ENCODE peak calls at places on chromosome 21, in eight cellular contexts. One of them, this sample, is unnamed.

GRCh38 chr21:43703068-43703880 is 15.7 kb upstream of the PDXK start:
- DNase-seq in colonic mucosa: peak
- DNase-seq in RWPE2: no peak
- DNase-seq in DMS153: peak
- DNase-seq in body of pancreas: peak
- DNase-seq in psoas muscle: peak
- DNase-seq in T-helper 22 cell: no peak
- DNase-seq in hypothalamus: no peak
- DNase-seq in this sample: no peak

GRCh38 chr21:41171210-41171609 is 3.2 kb downstream of the BACE2 start:
- DNase-seq in T-helper 22 cell: no peak
- DNase-seq in body of pancreas: peak
- DNase-seq in DMS153: peak
- DNase-seq in colonic mucosa: no peak
- DNase-seq in RWPE2: no peak
- DNase-seq in hypothalamus: peak
- DNase-seq in psoas muscle: no peak
- DNase-seq in this sample: no peak

GRCh38 chr21:37916795-37917142 is 512 bp upstream of the KCNJ6 start:
- DNase-seq in colonic mucosa: no peak
- DNase-seq in hypothalamus: no peak
- DNase-seq in DMS153: peak
- DNase-seq in T-helper 22 cell: no peak
- DNase-seq in psoas muscle: no peak
- DNase-seq in RWPE2: no peak
- DNase-seq in body of pancreas: no peak
- DNase-seq in this sample: no peak

GRCh38 chr21:40416572-40416971 is 430.4 kb downstream of the DSCAM start:
- DNase-seq in RWPE2: no peak
- DNase-seq in body of pancreas: no peak
- DNase-seq in T-helper 22 cell: no peak
- DNase-seq in hypothalamus: no peak
- DNase-seq in DMS153: no peak
- DNase-seq in psoas muscle: no peak
- DNase-seq in colonic mucosa: no peak
- DNase-seq in this sample: no peak

GRCh38 chr21:39562791-39563770 is 49.7 kb upstream of the B3GALT5 start:
- DNase-seq in T-helper 22 cell: no peak
- DNase-seq in colonic mucosa: no peak
- DNase-seq in hypothalamus: no peak
- DNase-seq in psoas muscle: no peak
- DNase-seq in DMS153: peak
- DNase-seq in body of pancreas: no peak
- DNase-seq in RWPE2: no peak
- DNase-seq in this sample: no peak

GRCh38 chr21:45894107-45894810 is 87.3 kb upstream of the COL6A1 start:
- DNase-seq in colonic mucosa: no peak
- DNase-seq in RWPE2: no peak
- DNase-seq in hypothalamus: no peak
- DNase-seq in body of pancreas: no peak
- DNase-seq in DMS153: no peak
- DNase-seq in psoas muscle: peak
- DNase-seq in T-helper 22 cell: no peak
- DNase-seq in this sample: no peak

GRCh38 chr21:25582888-25583287 is 24.4 kb downstream of the MRPL39 start:
- DNase-seq in RWPE2: no peak
- DNase-seq in T-helper 22 cell: no peak
- DNase-seq in body of pancreas: no peak
- DNase-seq in psoas muscle: no peak
- DNase-seq in colonic mucosa: no peak
- DNase-seq in DMS153: peak
- DNase-seq in hypothalamus: no peak
- DNase-seq in this sample: no peak

GRCh38 chr21:38905751-38906150 is 100.0 kb downstream of the ETS2 start:
- DNase-seq in psoas muscle: no peak
- DNase-seq in hypothalamus: no peak
- DNase-seq in colonic mucosa: no peak
- DNase-seq in DMS153: no peak
- DNase-seq in T-helper 22 cell: no peak
- DNase-seq in body of pancreas: no peak
- DNase-seq in RWPE2: no peak
- DNase-seq in this sample: no peak

GRCh38 chr21:21187579-21187978 is 189.4 kb downstream of the NCAM2 start:
- DNase-seq in psoas muscle: no peak
- DNase-seq in DMS153: no peak
- DNase-seq in hypothalamus: no peak
- DNase-seq in RWPE2: no peak
- DNase-seq in body of pancreas: no peak
- DNase-seq in colonic mucosa: no peak
- DNase-seq in T-helper 22 cell: no peak
- DNase-seq in this sample: no peak

This sample was measured in effector memory CD4-positive, alpha-beta T cell.